ENCODE peak calls at places on chromosomes 13 and 19, in seven cellular contexts. One of them, this sample, is unnamed.

GRCh38 chr19:30449191-30449590 is 77.0 kb downstream of the ZNF536 start:
- DNase-seq in CD4-positive, CD25-positive, alpha-beta regulatory T cell: no peak
- DNase-seq in left ventricle myocardium inferior: no peak
- DNase-seq in GM23248: peak; percentile 46
- DNase-seq in testis: no peak
- DNase-seq in esophagus squamous epithelium: no peak
- DNase-seq in psoas muscle: no peak
- DNase-seq in this sample: no peak

GRCh38 chr19:4803736-4804695 is 12.5 kb downstream of the FEM1A start:
- DNase-seq in left ventricle myocardium inferior: no peak
- DNase-seq in GM23248: peak; percentile 62
- DNase-seq in testis: peak; percentile 60
- DNase-seq in esophagus squamous epithelium: no peak
- DNase-seq in psoas muscle: peak; percentile 60
- DNase-seq in CD4-positive, CD25-positive, alpha-beta regulatory T cell: peak; percentile 57
- DNase-seq in this sample: peak; percentile 61

GRCh38 chr19:44912854-44913253 is 1.6 kb upstream of the APOC1 start:
- DNase-seq in testis: peak; percentile 82
- DNase-seq in psoas muscle: peak; percentile 61
- DNase-seq in CD4-positive, CD25-positive, alpha-beta regulatory T cell: no peak
- DNase-seq in GM23248: no peak
- DNase-seq in left ventricle myocardium inferior: no peak
- DNase-seq in esophagus squamous epithelium: no peak
- DNase-seq in this sample: no peak

GRCh38 chr19:5204212-5204611 is 136.4 kb downstream of the PTPRS start:
- DNase-seq in left ventricle myocardium inferior: no peak
- DNase-seq in esophagus squamous epithelium: no peak
- DNase-seq in GM23248: no peak
- DNase-seq in CD4-positive, CD25-positive, alpha-beta regulatory T cell: no peak
- DNase-seq in testis: no peak
- DNase-seq in psoas muscle: no peak
- DNase-seq in this sample: no peak

GRCh38 chr19:30168760-30169159 is 203.4 kb upstream of the ZNF536 start:
- DNase-seq in left ventricle myocardium inferior: no peak
- DNase-seq in CD4-positive, CD25-positive, alpha-beta regulatory T cell: no peak
- DNase-seq in esophagus squamous epithelium: no peak
- DNase-seq in testis: no peak
- DNase-seq in GM23248: no peak
- DNase-seq in psoas muscle: no peak
- DNase-seq in this sample: no peak

GRCh38 chr13:49517461-49517860 is 21.7 kb downstream of the PHF11 start:
- DNase-seq in testis: peak; percentile 28
- DNase-seq in psoas muscle: no peak
- DNase-seq in esophagus squamous epithelium: no peak
- DNase-seq in CD4-positive, CD25-positive, alpha-beta regulatory T cell: no peak
- DNase-seq in left ventricle myocardium inferior: no peak
- DNase-seq in GM23248: no peak
- DNase-seq in this sample: peak; percentile 68

GRCh38 chr13:42762251-42762650 is 19.1 kb upstream of the FAM216B start:
- DNase-seq in esophagus squamous epithelium: no peak
- DNase-seq in GM23248: no peak
- DNase-seq in CD4-positive, CD25-positive, alpha-beta regulatory T cell: no peak
- DNase-seq in psoas muscle: no peak
- DNase-seq in testis: no peak
- DNase-seq in left ventricle myocardium inferior: no peak
- DNase-seq in this sample: no peak

GRCh38 chr13:98998831-98999634 is 21.2 kb upstream of the DOCK9 start:
- DNase-seq in left ventricle myocardium inferior: no peak
- DNase-seq in esophagus squamous epithelium: no peak
- DNase-seq in testis: no peak
- DNase-seq in psoas muscle: no peak
- DNase-seq in GM23248: peak; percentile 35
- DNase-seq in CD4-positive, CD25-positive, alpha-beta regulatory T cell: peak; percentile 69
- DNase-seq in this sample: no peak

GRCh38 chr13:87093399-87093798 is 577.8 kb upstream of the SLITRK5 start:
- DNase-seq in testis: no peak
- DNase-seq in CD4-positive, CD25-positive, alpha-beta regulatory T cell: no peak
- DNase-seq in esophagus squamous epithelium: no peak
- DNase-seq in left ventricle myocardium inferior: no peak
- DNase-seq in GM23248: peak; percentile 28
- DNase-seq in psoas muscle: no peak
- DNase-seq in this sample: no peak

GRCh38 chr19:33299061-33299665 is 3.2 kb downstream of the CEBPA start:
- DNase-seq in testis: no peak
- DNase-seq in left ventricle myocardium inferior: no peak
- DNase-seq in GM23248: no peak
- DNase-seq in CD4-positive, CD25-positive, alpha-beta regulatory T cell: no peak
- DNase-seq in psoas muscle: no peak
- DNase-seq in esophagus squamous epithelium: no peak
- DNase-seq in this sample: no peak

GRCh38 chr19:56836059-56836458 is 4.5 kb downstream of the PEG3 start:
- DNase-seq in psoas muscle: no peak
- DNase-seq in GM23248: no peak
- DNase-seq in CD4-positive, CD25-positive, alpha-beta regulatory T cell: no peak
- DNase-seq in testis: no peak
- DNase-seq in esophagus squamous epithelium: no peak
- DNase-seq in left ventricle myocardium inferior: no peak
- DNase-seq in this sample: no peak

GRCh38 chr13:43058836-43059235 is 35.5 kb downstream of the DNAJC15 start:
- DNase-seq in CD4-positive, CD25-positive, alpha-beta regulatory T cell: no peak
- DNase-seq in esophagus squamous epithelium: no peak
- DNase-seq in testis: no peak
- DNase-seq in psoas muscle: no peak
- DNase-seq in GM23248: no peak
- DNase-seq in left ventricle myocardium inferior: no peak
- DNase-seq in this sample: no peak

GRCh38 chr19:6724631-6725185 is 4.3 kb upstream of the C3 start:
- DNase-seq in CD4-positive, CD25-positive, alpha-beta regulatory T cell: no peak
- DNase-seq in left ventricle myocardium inferior: no peak
- DNase-seq in esophagus squamous epithelium: no peak
- DNase-seq in psoas muscle: no peak
- DNase-seq in testis: no peak
- DNase-seq in GM23248: no peak
- DNase-seq in this sample: no peak

GRCh38 chr13:90846956-90847355 is 500.5 kb upstream of the MIR17HG start:
- DNase-seq in GM23248: no peak
- DNase-seq in esophagus squamous epithelium: no peak
- DNase-seq in left ventricle myocardium inferior: no peak
- DNase-seq in CD4-positive, CD25-positive, alpha-beta regulatory T cell: no peak
- DNase-seq in testis: no peak
- DNase-seq in psoas muscle: no peak
- DNase-seq in this sample: no peak

GRCh38 chr13:99916366-99917103 is 55.0 kb downstream of the ZIC5 start:
- DNase-seq in esophagus squamous epithelium: no peak
- DNase-seq in testis: no peak
- DNase-seq in CD4-positive, CD25-positive, alpha-beta regulatory T cell: peak; percentile 75
- DNase-seq in GM23248: peak; percentile 79
- DNase-seq in psoas muscle: no peak
- DNase-seq in left ventricle myocardium inferior: no peak
- DNase-seq in this sample: no peak

GRCh38 chr19:42374826-42375376 is 15.2 kb downstream of the CNFN start:
- DNase-seq in left ventricle myocardium inferior: no peak
- DNase-seq in esophagus squamous epithelium: no peak
- DNase-seq in CD4-positive, CD25-positive, alpha-beta regulatory T cell: no peak
- DNase-seq in GM23248: no peak
- DNase-seq in testis: no peak
- DNase-seq in psoas muscle: no peak
- DNase-seq in this sample: peak; percentile 38

GRCh38 chr13:49935171-49936084 is 712 bp downstream of the SPRYD7 start:
- DNase-seq in left ventricle myocardium inferior: peak; percentile 36
- DNase-seq in psoas muscle: peak; percentile 57
- DNase-seq in testis: peak; percentile 63
- DNase-seq in esophagus squamous epithelium: peak; percentile 35
- DNase-seq in CD4-positive, CD25-positive, alpha-beta regulatory T cell: peak; percentile 41
- DNase-seq in GM23248: peak; percentile 84
- DNase-seq in this sample: peak; percentile 77

GRCh38 chr19:31979949-31980670 is 365.3 kb upstream of the ZNF507 start:
- DNase-seq in CD4-positive, CD25-positive, alpha-beta regulatory T cell: no peak
- DNase-seq in esophagus squamous epithelium: no peak
- DNase-seq in testis: peak; percentile 78
- DNase-seq in GM23248: no peak
- DNase-seq in left ventricle myocardium inferior: no peak
- DNase-seq in psoas muscle: no peak
- DNase-seq in this sample: no peak

DNA sequence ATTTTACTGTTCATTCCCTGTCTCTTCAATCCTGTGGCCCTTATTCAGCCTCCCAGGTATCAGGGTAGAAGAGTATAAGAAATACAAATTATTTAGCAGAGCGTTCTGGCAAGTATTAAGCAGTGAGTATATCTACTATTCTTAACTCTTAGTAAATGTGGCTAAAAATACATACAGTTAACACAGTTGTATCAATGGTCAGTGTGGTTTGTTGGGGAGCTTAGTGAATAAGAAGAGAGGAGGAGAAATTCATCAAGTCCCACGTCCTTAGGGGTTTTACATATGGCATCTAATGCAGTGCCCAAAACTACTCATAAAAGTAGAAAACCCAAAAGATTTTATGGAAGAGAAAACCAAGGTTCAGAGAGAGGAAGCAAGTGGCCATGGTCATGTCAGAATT is 691.0 kb upstream of the SGCG start:
- DNase-seq in GM23248: no peak
- DNase-seq in left ventricle myocardium inferior: no peak
- DNase-seq in esophagus squamous epithelium: no peak
- DNase-seq in psoas muscle: no peak
- DNase-seq in testis: no peak
- DNase-seq in CD4-positive, CD25-positive, alpha-beta regulatory T cell: no peak
- DNase-seq in this sample: no peak
- H3K4me1 ChIP-seq in GM23248: no peaks in the 10 kb centered on the region
- H3K4me1 ChIP-seq in left ventricle myocardium inferior: no peaks in the 10 kb centered on the region
- H3K4me1 ChIP-seq in esophagus squamous epithelium: no peaks in the 10 kb centered on the region
- H3K4me1 ChIP-seq in psoas muscle: no peaks in the 10 kb centered on the region
- H3K4me1 ChIP-seq in testis: no peaks in the 10 kb centered on the region
- H3K4me1 ChIP-seq in CD4-positive, CD25-positive, alpha-beta regulatory T cell: no peaks in the 10 kb centered on the region
- H3K4me1 ChIP-seq in this sample: no peaks in the 10 kb centered on the region

GRCh38 chr19:54179262-54179587 is 6.3 kb upstream of the TMC4 start:
- DNase-seq in psoas muscle: no peak
- DNase-seq in CD4-positive, CD25-positive, alpha-beta regulatory T cell: no peak
- DNase-seq in GM23248: no peak
- DNase-seq in esophagus squamous epithelium: no peak
- DNase-seq in testis: no peak
- DNase-seq in left ventricle myocardium inferior: no peak
- DNase-seq in this sample: no peak

GRCh38 chr19:54183431-54183830 is 5.9 kb downstream of the MBOAT7 start:
- DNase-seq in left ventricle myocardium inferior: no peak
- DNase-seq in esophagus squamous epithelium: no peak
- DNase-seq in psoas muscle: no peak
- DNase-seq in GM23248: no peak
- DNase-seq in CD4-positive, CD25-positive, alpha-beta regulatory T cell: no peak
- DNase-seq in testis: no peak
- DNase-seq in this sample: no peak

GRCh38 chr19:54178581-54179261 is 5.8 kb upstream of the TMC4 start:
- DNase-seq in CD4-positive, CD25-positive, alpha-beta regulatory T cell: peak; percentile 43
- DNase-seq in psoas muscle: peak; percentile 23
- DNase-seq in testis: peak; percentile 57
- DNase-seq in left ventricle myocardium inferior: no peak
- DNase-seq in GM23248: peak; percentile 30
- DNase-seq in esophagus squamous epithelium: no peak
- DNase-seq in this sample: no peak

GRCh38 chr19:54180691-54181091 is 7.7 kb upstream of the TMC4 start:
- DNase-seq in left ventricle myocardium inferior: no peak
- DNase-seq in psoas muscle: no peak
- DNase-seq in CD4-positive, CD25-positive, alpha-beta regulatory T cell: no peak
- DNase-seq in GM23248: no peak
- DNase-seq in esophagus squamous epithelium: no peak
- DNase-seq in testis: no peak
- DNase-seq in this sample: no peak

DNA sequence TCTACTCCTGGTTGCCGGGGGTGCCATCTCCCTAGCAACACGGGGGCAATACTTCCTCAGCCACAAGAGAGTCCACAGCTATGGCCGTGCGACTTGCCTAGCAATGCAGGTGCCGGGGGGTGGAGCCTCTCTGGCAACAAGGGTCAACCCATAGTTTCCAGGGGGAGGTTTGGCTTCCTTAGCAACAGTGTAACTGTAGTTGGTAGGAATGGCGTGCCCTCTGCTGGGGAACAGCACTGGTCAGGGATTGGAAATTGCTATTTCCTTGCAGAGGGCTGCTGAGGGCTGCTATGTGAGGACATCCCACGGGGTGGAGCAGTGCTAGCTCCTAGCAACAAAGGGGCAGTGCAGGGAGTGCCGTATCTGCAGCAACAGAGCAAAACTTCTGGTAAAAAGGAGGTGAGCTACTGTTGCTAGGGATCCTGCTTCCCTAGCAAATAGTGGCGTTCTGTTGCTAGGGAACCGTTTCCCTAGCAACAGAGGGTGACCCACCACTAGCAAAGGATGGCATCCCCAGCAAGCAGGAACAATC is 7.0 kb upstream of the TMC4 start:
- DNase-seq in CD4-positive, CD25-positive, alpha-beta regulatory T cell: no peak
- DNase-seq in esophagus squamous epithelium: no peak
- DNase-seq in testis: peak; percentile 87
- DNase-seq in left ventricle myocardium inferior: no peak
- DNase-seq in psoas muscle: no peak
- DNase-seq in GM23248: peak; percentile 39
- DNase-seq in this sample: no peak
- H3K27ac ChIP-seq in CD4-positive, CD25-positive, alpha-beta regulatory T cell: no peak overlapping the region
- H3K27ac ChIP-seq in esophagus squamous epithelium: no peak overlapping the region
- H3K27ac ChIP-seq in testis: no peak overlapping the region
- H3K27ac ChIP-seq in left ventricle myocardium inferior: no peak overlapping the region
- H3K27ac ChIP-seq in psoas muscle: no peak overlapping the region
- H3K27ac ChIP-seq in GM23248: no peak overlapping the region
- H3K27ac ChIP-seq in this sample: no peak overlapping the region

GRCh38 chr13:30110301-30111070 is 196.9 kb downstream of the KATNAL1 start:
- DNase-seq in testis: no peak
- DNase-seq in CD4-positive, CD25-positive, alpha-beta regulatory T cell: no peak
- DNase-seq in GM23248: peak; percentile 58
- DNase-seq in left ventricle myocardium inferior: peak; percentile 34
- DNase-seq in psoas muscle: no peak
- DNase-seq in esophagus squamous epithelium: no peak
- DNase-seq in this sample: peak; percentile 51
- H3K4me3 ChIP-seq in testis: no peak overlapping the region
- H3K4me3 ChIP-seq in CD4-positive, CD25-positive, alpha-beta regulatory T cell: no peak overlapping the region
- H3K4me3 ChIP-seq in GM23248: no peak overlapping the region
- H3K4me3 ChIP-seq in left ventricle myocardium inferior: no peak overlapping the region
- H3K4me3 ChIP-seq in psoas muscle: no peak overlapping the region
- H3K4me3 ChIP-seq in esophagus squamous epithelium: no peak overlapping the region
- H3K4me3 ChIP-seq in this sample: no peak overlapping the region

DNA sequence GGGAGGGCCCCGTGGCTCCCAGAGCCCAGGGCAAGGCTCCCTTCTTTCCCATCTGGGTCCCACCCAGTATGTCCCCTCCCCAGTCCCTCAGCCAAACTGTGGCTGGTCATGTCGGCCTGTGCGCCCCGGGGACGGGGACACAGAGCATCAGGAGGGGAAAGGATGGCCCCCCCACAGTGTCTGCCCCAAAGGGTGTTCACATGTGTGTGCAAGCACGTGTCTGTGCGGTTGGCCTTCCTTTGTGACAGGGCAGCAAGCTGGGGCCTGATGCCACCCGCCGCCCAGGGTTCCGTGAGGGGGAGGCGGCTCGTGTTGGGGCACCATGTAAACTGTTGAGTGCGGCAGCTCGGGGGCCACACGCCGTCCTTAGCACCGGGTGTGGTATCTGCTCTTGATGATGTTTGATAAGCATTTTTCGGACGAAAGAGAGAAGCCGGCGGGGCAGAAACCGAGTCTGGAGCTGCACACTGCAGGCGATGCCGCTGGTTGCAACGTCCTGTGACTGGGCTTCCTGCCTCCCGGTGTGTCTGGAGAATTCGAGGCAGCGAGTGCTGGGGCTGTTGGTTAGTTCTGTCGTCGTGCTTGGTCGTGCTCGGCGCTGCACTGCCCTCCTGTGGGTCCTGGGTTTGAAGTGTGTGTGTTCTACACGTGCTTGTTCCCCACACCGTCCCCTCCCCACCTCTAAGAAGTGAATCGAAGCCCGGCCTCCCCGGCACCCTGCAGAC is 18.4 kb downstream of the GNA11 start:
- DNase-seq in CD4-positive, CD25-positive, alpha-beta regulatory T cell: no peak
- DNase-seq in GM23248: no peak
- DNase-seq in left ventricle myocardium inferior: no peak
- DNase-seq in testis: no peak
- DNase-seq in esophagus squamous epithelium: no peak
- DNase-seq in psoas muscle: no peak
- DNase-seq in this sample: peak; percentile 54
- H3K4me1 ChIP-seq in CD4-positive, CD25-positive, alpha-beta regulatory T cell: peaks cover 4% of the 10 kb centered on the region
- H3K4me1 ChIP-seq in GM23248: no peaks in the 10 kb centered on the region
- H3K4me1 ChIP-seq in left ventricle myocardium inferior: peaks cover 53% of the 10 kb centered on the region
- H3K4me1 ChIP-seq in testis: peaks cover 15% of the 10 kb centered on the region
- H3K4me1 ChIP-seq in esophagus squamous epithelium: no peaks in the 10 kb centered on the region
- H3K4me1 ChIP-seq in psoas muscle: no peaks in the 10 kb centered on the region
- H3K4me1 ChIP-seq in this sample: no peaks in the 10 kb centered on the region

This sample was measured in right cardiac atrium.